ENCODE peak calls at places on chromosomes 5 and 9, in four cellular contexts. G, B, W and A are unnamed samples. For H3K4me1, the result is how much of the 10 kb centered on the place peaks cover.

GRCh38 chr9:14415947-14416346 is 102.0 kb upstream of the NFIB start:
- DNase-seq in G (no peak), B (no peak), W (no peak), A (no peak)

GRCh38 chr9:112029921-112030444 is 133.4 kb downstream of the UGCG start:
- DNase-seq in G (no peak), B (no peak), W (peak), A (no peak)

GRCh38 chr5:27311544-27311943 is 273.2 kb upstream of the CDH9 start:
- DNase-seq in G (no peak), B (no peak), W (no peak), A (no peak)

GRCh38 chr5:37662789-37663475 is 176.9 kb downstream of the GDNF start:
- DNase-seq in G (no peak), B (no peak), W (no peak), A (no peak)

GRCh38 chr5:163163858-163164257 is 273.5 kb upstream of the CCNG1 start:
- DNase-seq in G (no peak), B (no peak), W (no peak), A (no peak)

GRCh38 chr5:89582768-89583339 is 699.9 kb upstream of the MEF2C start:
- DNase-seq in G (no peak), B (no peak), W (no peak), A (no peak)

GRCh38 chr9:134666208-134666607 is 24.6 kb downstream of the COL5A1 start:
- DNase-seq in G (no peak), B (no peak), W (no peak), A (no peak)

GRCh38 chr9:126373241-126373640 is 46.6 kb downstream of the MVB12B start:
- DNase-seq in G (no peak), B (no peak), W (no peak), A (no peak)

GRCh38 chr5:125812631-125813030 is 610.6 kb upstream of the GRAMD2B start:
- DNase-seq in G (no peak), B (no peak), W (no peak), A (no peak)

DNA sequence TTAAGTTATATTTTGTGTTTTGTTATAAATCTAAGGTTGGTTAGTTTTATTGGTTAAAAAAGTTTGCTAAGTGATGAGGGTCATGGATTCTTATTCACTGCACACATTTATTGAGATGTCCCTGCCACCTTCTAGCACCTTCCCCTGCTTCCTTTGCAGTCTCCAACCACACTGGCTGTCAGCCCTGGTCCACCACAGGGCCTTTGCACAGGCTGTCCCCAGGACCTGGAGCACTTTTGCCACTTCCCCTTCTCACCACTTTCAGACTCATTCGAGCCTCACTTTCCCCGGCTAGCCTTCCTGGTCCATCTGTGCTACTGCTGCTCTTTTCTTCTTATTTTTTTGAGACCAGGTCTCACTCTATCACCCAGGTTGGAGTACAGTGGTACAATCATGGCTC is 45.3 kb downstream of the ARHGAP26 start:
- DNase-seq in G (no peak), B (no peak), W (no peak), A (no peak)
- H3K4me1 ChIP-seq in G (under half), B (under half), W (half or more), A (half or more)

DNA sequence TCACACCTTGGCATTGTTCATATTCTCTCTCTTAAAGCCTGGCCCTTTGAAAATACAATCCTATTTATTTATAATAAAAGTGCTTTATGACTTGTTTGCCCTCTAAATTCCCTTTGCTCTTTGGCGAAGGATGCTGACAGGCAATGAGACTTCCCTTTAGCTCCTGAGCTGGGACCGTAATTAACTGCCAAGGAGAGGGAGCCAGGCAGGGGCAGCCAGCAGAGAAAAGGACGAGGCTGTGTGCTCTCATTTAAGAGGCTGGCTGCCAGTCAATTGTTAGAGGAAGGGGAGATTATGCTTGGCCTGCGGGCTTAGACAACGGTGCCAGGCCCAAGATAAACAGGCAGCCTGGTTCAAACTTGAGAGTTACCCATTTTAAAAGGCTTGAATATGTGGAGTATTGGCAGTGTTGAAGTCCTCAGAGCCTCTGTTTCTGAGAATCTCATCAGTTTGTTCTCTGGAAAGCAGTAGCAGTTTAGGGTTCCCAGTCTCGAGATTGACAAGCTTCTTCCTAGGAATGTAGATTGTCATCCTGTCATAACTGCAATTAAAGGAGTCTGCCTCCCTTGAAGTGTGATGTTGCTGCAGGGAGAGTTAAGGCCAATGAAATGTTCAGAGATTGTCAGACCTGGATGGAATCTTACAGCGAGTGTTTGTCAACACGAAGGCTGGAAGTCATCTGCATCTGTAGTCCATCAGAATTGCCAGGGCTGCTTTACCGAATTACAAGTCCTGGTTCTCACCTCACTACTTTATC is 113.2 kb downstream of the JAKMIP2 start:
- DNase-seq in G (peak), B (peak), W (no peak), A (no peak)
- TF ChIP-seq EP300 in G (no peak), B (no peak), W (no peak), A (no peak)

DNA sequence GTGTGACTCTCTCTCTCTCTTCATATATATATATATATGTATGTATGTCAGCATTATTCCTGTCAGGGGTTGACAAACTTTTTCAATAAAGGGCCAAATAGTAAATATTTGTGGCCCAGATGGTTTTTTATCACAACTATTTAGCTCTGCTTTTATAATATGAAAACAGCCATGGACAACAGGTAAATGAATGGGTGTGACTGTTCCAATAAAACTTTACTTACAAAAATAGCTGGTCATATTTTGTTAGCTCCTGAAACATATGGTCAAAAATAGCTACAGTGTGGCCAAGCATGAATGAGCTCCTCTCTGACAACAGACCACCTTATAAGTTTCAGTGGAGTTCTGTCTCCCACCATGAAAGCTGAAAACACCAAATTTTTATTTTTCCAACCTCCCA is 21.6 kb downstream of the RAPGEF6 start:
- DNase-seq in G (no peak), B (no peak), W (no peak), A (no peak)
- TF ChIP-seq CTCF in G (no peak), B (no peak), W (no peak), A (no peak)

DNA sequence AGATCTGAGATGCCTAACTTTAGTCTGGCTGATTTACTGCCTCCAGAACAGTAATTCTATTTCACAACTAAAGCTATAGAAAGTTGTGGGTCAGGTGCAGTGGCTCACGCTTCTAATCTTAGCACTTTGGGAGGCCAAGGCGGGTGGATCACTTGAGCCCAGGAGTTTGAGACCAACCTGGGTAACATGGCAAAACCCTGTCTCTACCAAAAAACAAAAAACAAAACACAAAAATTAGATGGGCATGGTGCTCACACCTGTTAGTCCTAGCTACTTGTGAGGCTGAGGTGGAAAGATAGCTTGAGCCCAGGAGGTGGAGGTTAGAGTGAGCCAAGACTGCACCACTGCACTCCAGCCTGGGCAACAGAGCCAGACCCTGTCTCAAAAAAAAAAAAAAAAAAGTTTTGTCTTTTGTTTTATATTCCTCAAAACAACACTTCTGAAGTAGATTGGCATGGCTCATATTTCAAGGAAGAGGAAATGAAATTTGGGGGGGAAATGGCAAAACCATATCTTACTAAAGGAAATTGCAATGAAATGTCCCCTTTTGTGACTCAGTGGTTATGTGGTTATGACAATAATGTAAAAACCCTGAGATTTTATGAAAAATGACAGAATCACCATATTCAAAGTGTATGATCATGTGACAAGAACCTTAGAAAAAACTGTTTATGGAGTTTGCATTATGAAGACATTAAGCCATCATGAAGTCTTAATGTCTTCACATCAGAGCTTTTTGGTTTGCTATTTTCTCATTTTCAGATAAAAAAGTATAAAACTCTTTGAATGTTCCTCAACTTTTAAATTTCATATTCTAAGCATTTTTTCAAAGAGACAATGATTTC is 16.2 kb downstream of the FNBP1 start:
- DNase-seq in G (no peak), B (no peak), W (no peak), A (no peak)
- H3K4me1 ChIP-seq in G (under half), B (half or more), W (under half), A (under half)

GRCh38 chr5:5551499-5551898 is 129.0 kb downstream of the ICE1 start:
- DNase-seq in G (no peak), B (no peak), W (no peak), A (no peak)
- TF ChIP-seq EP300 in G (no peak), B (no peak), W (no peak), A (no peak)

GRCh38 chr9:8514760-8515159 is 715.2 kb upstream of the DMAC1 start:
- DNase-seq in G (no peak), B (no peak), W (no peak), A (no peak)
- TF ChIP-seq CTCF in G (no peak), B (no peak), W (no peak), A (no peak)

DNA sequence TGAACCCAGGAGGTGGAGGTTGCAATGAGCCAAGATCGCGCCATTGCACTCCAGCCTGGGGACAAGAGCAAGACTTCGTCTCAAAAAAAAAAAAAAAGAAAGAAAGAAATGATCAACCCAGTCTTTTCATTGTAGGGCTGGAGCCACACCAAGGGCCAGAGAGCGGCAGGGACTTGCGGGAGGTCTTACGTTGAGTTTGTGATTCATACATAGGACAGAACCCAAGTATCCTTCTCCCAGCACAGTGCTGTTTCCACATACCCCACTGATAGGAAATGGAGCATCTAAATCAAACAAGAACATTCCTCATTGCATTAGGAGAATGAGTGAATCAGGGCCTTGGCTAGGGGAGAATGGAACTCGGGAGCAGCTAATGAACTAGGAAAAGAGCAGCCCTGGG is 3.5 kb upstream of the TNIP1 start:
- DNase-seq in G (no peak), B (no peak), W (no peak), A (no peak)
- H3K4me1 ChIP-seq in G (under half), B (under half), W (half or more), A (under half)

GRCh38 chr9:127568971-127569818 is 42.9 kb upstream of the STXBP1 start:
- DNase-seq in G (peak), B (peak), W (peak), A (peak)
- TF ChIP-seq EP300 in G (no peak), B (no peak), W (no peak), A (no peak)

GRCh38 chr5:128213833-128214232 is 130.3 kb downstream of the SLC12A2 start:
- DNase-seq in G (no peak), B (no peak), W (no peak), A (no peak)

GRCh38 chr5:128216285-128216684 is 132.7 kb downstream of the SLC12A2 start:
- DNase-seq in G (no peak), B (no peak), W (no peak), A (no peak)

GRCh38 chr5:128216860-128217531 is 133.4 kb downstream of the SLC12A2 start:
- DNase-seq in G (no peak), B (no peak), W (no peak), A (no peak)

GRCh38 chr5:128212206-128212788 is 128.7 kb downstream of the SLC12A2 start:
- DNase-seq in G (no peak), B (no peak), W (no peak), A (no peak)

DNA sequence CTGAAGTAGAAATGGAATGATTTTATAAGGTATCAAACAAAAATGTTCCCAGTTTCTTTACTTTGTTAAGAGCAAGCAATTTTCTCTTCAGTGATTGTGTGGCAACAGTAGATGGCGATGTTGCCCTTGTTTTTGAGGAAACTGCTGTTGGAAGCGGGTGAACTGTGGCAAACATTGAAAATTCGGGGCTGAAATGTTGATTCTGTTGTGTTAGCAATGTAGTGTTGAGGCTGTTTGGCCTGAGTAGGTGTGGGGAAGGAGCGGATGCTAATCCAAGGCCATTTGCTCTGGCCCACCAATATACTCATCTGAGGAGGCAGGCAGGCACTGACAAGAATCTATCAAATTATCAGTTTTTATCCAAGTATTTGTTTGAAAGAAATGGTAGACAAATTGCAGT is 129.8 kb downstream of the SLC12A2 start:
- DNase-seq in G (peak), B (no peak), W (no peak), A (no peak)
- TF ChIP-seq CTCF in G (peak), B (peak), W (peak), A (peak)

GRCh38 chr5:124706041-124706440 is 40.4 kb downstream of the ZNF608 start:
- DNase-seq in G (no peak), B (no peak), W (no peak), A (no peak)
- H3K4me1 ChIP-seq in G (under half), B (half or more), W (under half), A (under half)